ENCODE peak calls at places on chromosomes 4 and X, in eight cellular contexts. Y, B, T, E, K, C, D and Q are unnamed samples.

GRCh38 chr4:150960818-150961217 is 54.3 kb downstream of the LRBA start:
- DNase-seq in B (no peak), C (no peak), T (no peak), E (peak), Y (no peak), K (no peak), D (peak), Q (no peak)

GRCh38 chr4:15043226-15043625 is 40.9 kb downstream of the CPEB2 start:
- DNase-seq in T (no peak), B (no peak), C (no peak), K (no peak), Y (no peak), D (no peak), E (no peak), Q (no peak)

GRCh38 chr4:167020410-167020809 is 213.9 kb downstream of the SPOCK3 start:
- DNase-seq in K (peak), E (peak), C (no peak), B (no peak), D (no peak), T (no peak), Y (no peak), Q (no peak)

GRCh38 chr4:5638976-5639375 is 69.4 kb downstream of the EVC2 start:
- DNase-seq in B (no peak), T (no peak), C (no peak), Y (no peak), K (no peak), D (no peak), E (no peak), Q (no peak)

GRCh38 chr4:77146426-77147399 is 10.3 kb upstream of the CCNG2 start:
- DNase-seq in E (no peak), C (no peak), T (no peak), B (no peak), K (no peak), D (no peak), Y (no peak), Q (no peak)

GRCh38 chr4:41652971-41653370 is 95.6 kb downstream of the PHOX2B start:
- DNase-seq in T (no peak), Y (no peak), B (no peak), K (no peak), C (no peak), E (no peak), D (no peak), Q (no peak)

GRCh38 chrX:538311-538710 is 92.3 kb upstream of the SHOX start:
- DNase-seq in E (peak), C (no peak), D (no peak), T (no peak), Y (no peak), B (no peak), K (no peak), Q (no peak)

GRCh38 chr4:64882311-64883086 is 473.2 kb upstream of the TECRL start:
- DNase-seq in T (no peak), B (no peak), E (no peak), C (no peak), Y (no peak), K (no peak), D (no peak), Q (no peak)

GRCh38 chr4:29861307-29861706 is 858.9 kb upstream of the PCDH7 start:
- DNase-seq in E (no peak), Y (no peak), B (no peak), C (no peak), K (no peak), D (no peak), T (no peak), Q (no peak)

GRCh38 chr4:4614925-4615678 is 73.3 kb upstream of the STX18 start:
- DNase-seq in D (no peak), T (no peak), B (no peak), C (no peak), Y (no peak), K (no peak), E (no peak), Q (no peak)

GRCh38 chrX:109830704-109831206 is 97.7 kb upstream of the ACSL4 start:
- DNase-seq in D (no peak), B (no peak), E (no peak), Y (no peak), K (no peak), T (no peak), C (no peak), Q (no peak)